ENCODE peak calls at places on chromosomes 7 and 10, in four cellular contexts. Q is epithelial cell of prostate; I is spleen; T is activated effector memory CD4-positive, alpha-beta T cell treated with Interleukin-2 at 50 U/mL for 16 hours. C is an unnamed sample.

GRCh38 chr10:21194510-21194993 is 297.4 kb upstream of the NEBL start:
- DNase-seq in Q (no peak), I (no peak), T (no peak), C (no peak)

GRCh38 chr10:635088-635861 is 54.2 kb downstream of the DIP2C start:
- DNase-seq in Q (no peak), I (peak), T (no peak), C (no peak)

GRCh38 chr7:3559178-3559765 is 258.2 kb downstream of the SDK1 start:
- DNase-seq in Q (peak), I (no peak), T (no peak), C (no peak)

GRCh38 chr10:123154943-123155505 is 822 bp downstream of the BUB3 start:
- DNase-seq in Q (no peak), I (no peak), T (no peak), C (no peak)

GRCh38 chr7:80335473-80336232 is 176.2 kb downstream of the GNAT3 start:
- DNase-seq in Q (no peak), I (no peak), T (no peak), C (no peak)

GRCh38 chr7:1493129-1493528 is 11.1 kb downstream of the INTS1 start:
- DNase-seq in Q (no peak), I (no peak), T (no peak), C (no peak)

GRCh38 chr10:96188911-96189310 is 58.8 kb downstream of the ZNF518A start:
- DNase-seq in Q (no peak), I (no peak), T (no peak), C (no peak)

GRCh38 chr7:112770051-112770450 is 20.1 kb downstream of the TMEM168 start:
- DNase-seq in Q (peak), I (no peak), T (no peak), C (no peak)

GRCh38 chr7:9201928-9202327 is 768.5 kb downstream of the NXPH1 start:
- DNase-seq in Q (no peak), I (no peak), T (no peak), C (no peak)

GRCh38 chr7:102220229-102220850 is 66.3 kb upstream of the SH2B2 start:
- DNase-seq in Q (no peak), I (no peak), T (no peak), C (no peak)

GRCh38 chr10:6009159-6009558 is 31.8 kb upstream of the IL15RA start:
- DNase-seq in Q (no peak), I (no peak), T (no peak), C (no peak)

GRCh38 chr7:74272305-74273038 is 16.7 kb upstream of the CLIP2 start:
- DNase-seq in Q (no peak), I (peak), T (no peak), C (no peak)

GRCh38 chr10:132538790-132539421 is 1.3 kb downstream of the INPP5A start:
- DNase-seq in Q (no peak), I (peak), T (no peak), C (no peak)

GRCh38 chr7:123944395-123944794 is 19.4 kb downstream of the SPAM1 start:
- DNase-seq in Q (no peak), I (no peak), T (no peak), C (no peak)

GRCh38 chr10:131141645-131142445 is 169.7 kb downstream of the TCERG1L start:
- DNase-seq in Q (no peak), I (peak), T (no peak), C (no peak)